ENCODE peak calls at places on chromosomes 3 and 15, in seven cellular contexts. Z is mammary epithelial cell, I is thoracic aorta, C is uterus, K is left lung, T is tibial nerve, L is endothelial cell of umbilical vein. J is an unnamed sample.

GRCh38 chr3:20773320-20773984 is 587.4 kb upstream of the SGO1 start:
- DNase-seq in Z (no peak), I (no peak), C (no peak), K (no peak), T (no peak), L (no peak), J (no peak)

GRCh38 chr3:180804871-180805430 is 107.5 kb upstream of the FXR1 start:
- DNase-seq in Z (peak), I (no peak), C (no peak), K (no peak), T (no peak), L (peak), J (no peak)

GRCh38 chr3:72152551-72153476 is 367.9 kb upstream of the PROK2 start:
- DNase-seq in Z (peak), I (peak), C (peak), K (peak), T (peak), L (peak), J (peak)

GRCh38 chr3:14144423-14145075 is 19.7 kb downstream of the TMEM43 start:
- DNase-seq in Z (peak), I (peak), C (peak), K (peak), T (peak), L (peak), J (peak)

GRCh38 chr3:24088782-24089181 is 143.7 kb downstream of the NR1D2 start:
- DNase-seq in Z (peak), I (no peak), C (no peak), K (no peak), T (no peak), L (no peak), J (no peak)

GRCh38 chr15:73286356-73286755 is 82.4 kb downstream of the HCN4 start:
- DNase-seq in Z (no peak), I (no peak), C (no peak), K (no peak), T (no peak), L (no peak), J (no peak)

GRCh38 chr15:35047528-35047927 is 37.6 kb downstream of the NANOGP8 start:
- DNase-seq in Z (no peak), I (no peak), C (no peak), K (no peak), T (no peak), L (no peak), J (no peak)

GRCh38 chr15:79978694-79979519 is 7.9 kb upstream of the BCL2A1 start:
- DNase-seq in Z (peak), I (no peak), C (no peak), K (peak), T (no peak), L (no peak), J (no peak)

GRCh38 chr3:144344925-144345548 is 373.4 kb downstream of the DIPK2A start:
- DNase-seq in Z (no peak), I (no peak), C (no peak), K (no peak), T (no peak), L (no peak), J (no peak)

GRCh38 chr3:115100172-115100571 is 46.9 kb downstream of the ZBTB20 start:
- DNase-seq in Z (peak), I (no peak), C (no peak), K (no peak), T (no peak), L (peak), J (no peak)

GRCh38 chr3:121786485-121786884 is 36.9 kb upstream of the GOLGB1 start:
- DNase-seq in Z (no peak), I (no peak), C (no peak), K (no peak), T (no peak), L (peak), J (no peak)

GRCh38 chr3:105846809-105847208 is 22.0 kb downstream of the CBLB start:
- DNase-seq in Z (no peak), I (no peak), C (no peak), K (no peak), T (no peak), L (no peak), J (no peak)

GRCh38 chr3:141489184-141489583 is 2.4 kb downstream of the RASA2 start:
- DNase-seq in Z (no peak), I (no peak), C (no peak), K (no peak), T (no peak), L (no peak), J (no peak)

GRCh38 chr3:143847787-143848631 is at the start of gene SLC9A9:
- DNase-seq in Z (peak), I (no peak), C (peak), K (peak), T (no peak), L (peak), J (no peak)

GRCh38 chr3:128496019-128496601 is 3.1 kb upstream of the GATA2 start:
- DNase-seq in Z (no peak), I (no peak), C (no peak), K (no peak), T (no peak), L (no peak), J (no peak)

GRCh38 chr3:120652281-120652680 is 29.8 kb downstream of the HGD start:
- DNase-seq in Z (no peak), I (no peak), C (no peak), K (no peak), T (no peak), L (no peak), J (no peak)

GRCh38 chr3:175129126-175129525 is 270.0 kb downstream of the NAALADL2 start:
- DNase-seq in Z (peak), I (no peak), C (no peak), K (no peak), T (no peak), L (no peak), J (no peak)

GRCh38 chr15:78056714-78057269 is 20.7 kb downstream of the TBC1D2B start:
- DNase-seq in Z (peak), I (no peak), C (no peak), K (no peak), T (no peak), L (peak), J (peak)

GRCh38 chr3:187101184-187102072 is 37.9 kb downstream of the RPL39L start:
- DNase-seq in Z (peak), I (peak), C (peak), K (peak), T (peak), L (peak), J (peak)

GRCh38 chr3:187713504-187713903 is 11.1 kb upstream of the RTP2 start:
- DNase-seq in Z (peak), I (no peak), C (no peak), K (no peak), T (no peak), L (peak), J (no peak)

GRCh38 chr15:95277266-95277665 is 1045.9 kb downstream of the MCTP2 start:
- DNase-seq in Z (no peak), I (no peak), C (no peak), K (no peak), T (no peak), L (no peak), J (no peak)

GRCh38 chr15:85048430-85048829 is 66.8 kb downstream of the PDE8A start:
- DNase-seq in Z (no peak), I (no peak), C (no peak), K (no peak), T (no peak), L (peak), J (no peak)

GRCh38 chr3:51966941-51967383 is 292 bp downstream of the PCBP4 start:
- DNase-seq in Z (no peak), I (no peak), C (no peak), K (no peak), T (no peak), L (no peak), J (no peak)

GRCh38 chr3:42264399-42265058 is 1.5 kb downstream of the CCK start:
- DNase-seq in Z (no peak), I (no peak), C (no peak), K (peak), T (no peak), L (no peak), J (peak)

GRCh38 chr3:160577551-160578195 is 12.3 kb upstream of the KPNA4 start:
- DNase-seq in Z (peak), I (no peak), C (no peak), K (no peak), T (no peak), L (peak), J (no peak)

GRCh38 chr15:90906181-90906849 is 3.2 kb downstream of the MAN2A2 start:
- DNase-seq in Z (no peak), I (no peak), C (no peak), K (no peak), T (no peak), L (no peak), J (no peak)

GRCh38 chr15:52289629-52290081 is 5.9 kb downstream of the MYO5C start:
- DNase-seq in Z (no peak), I (no peak), C (no peak), K (peak), T (no peak), L (no peak), J (no peak)

GRCh38 chr3:136070334-136070733 is 104.8 kb downstream of the PPP2R3A start:
- DNase-seq in Z (peak), I (no peak), C (no peak), K (no peak), T (no peak), L (no peak), J (no peak)

GRCh38 chr3:109188726-109189125 is 52.2 kb downstream of the C3orf85 start:
- DNase-seq in Z (no peak), I (no peak), C (no peak), K (no peak), T (no peak), L (no peak), J (no peak)

GRCh38 chr15:80379671-80380070 is 24.5 kb upstream of the ARNT2 start:
- DNase-seq in Z (no peak), I (no peak), C (no peak), K (no peak), T (no peak), L (no peak), J (no peak)

GRCh38 chr15:93047621-93048425 is 41.2 kb downstream of the RGMA start:
- DNase-seq in Z (no peak), I (no peak), C (no peak), K (no peak), T (no peak), L (no peak), J (no peak)

GRCh38 chr15:39580630-39581500 is at the start of gene THBS1:
- DNase-seq in Z (peak), I (peak), C (peak), K (peak), T (peak), L (peak), J (peak)

GRCh38 chr15:62352817-62353216 is 187.7 kb upstream of the C2CD4B start:
- DNase-seq in Z (no peak), I (no peak), C (no peak), K (no peak), T (no peak), L (no peak), J (no peak)

GRCh38 chr15:73046073-73046472 is 6.2 kb upstream of the NEO1 start:
- DNase-seq in Z (no peak), I (no peak), C (no peak), K (no peak), T (no peak), L (no peak), J (no peak)

GRCh38 chr3:140292684-140293083 is 357.7 kb downstream of the CLSTN2 start:
- DNase-seq in Z (peak), I (no peak), C (peak), K (peak), T (peak), L (no peak), J (no peak)

GRCh38 chr15:72992733-72993321 is 59.4 kb upstream of the NEO1 start:
- DNase-seq in Z (no peak), I (no peak), C (no peak), K (no peak), T (no peak), L (no peak), J (no peak)

GRCh38 chr3:86056962-86057361 is 934.0 kb downstream of the VGLL3 start:
- DNase-seq in Z (no peak), I (no peak), C (no peak), K (no peak), T (no peak), L (no peak), J (no peak)

GRCh38 chr3:25831578-25831977 is 41.7 kb downstream of the OXSM start:
- DNase-seq in Z (peak), I (no peak), C (no peak), K (no peak), T (no peak), L (peak), J (no peak)

GRCh38 chr3:102745881-102746280 is 311.1 kb downstream of the ZPLD1 start:
- DNase-seq in Z (no peak), I (no peak), C (no peak), K (no peak), T (no peak), L (no peak), J (no peak)

DNA sequence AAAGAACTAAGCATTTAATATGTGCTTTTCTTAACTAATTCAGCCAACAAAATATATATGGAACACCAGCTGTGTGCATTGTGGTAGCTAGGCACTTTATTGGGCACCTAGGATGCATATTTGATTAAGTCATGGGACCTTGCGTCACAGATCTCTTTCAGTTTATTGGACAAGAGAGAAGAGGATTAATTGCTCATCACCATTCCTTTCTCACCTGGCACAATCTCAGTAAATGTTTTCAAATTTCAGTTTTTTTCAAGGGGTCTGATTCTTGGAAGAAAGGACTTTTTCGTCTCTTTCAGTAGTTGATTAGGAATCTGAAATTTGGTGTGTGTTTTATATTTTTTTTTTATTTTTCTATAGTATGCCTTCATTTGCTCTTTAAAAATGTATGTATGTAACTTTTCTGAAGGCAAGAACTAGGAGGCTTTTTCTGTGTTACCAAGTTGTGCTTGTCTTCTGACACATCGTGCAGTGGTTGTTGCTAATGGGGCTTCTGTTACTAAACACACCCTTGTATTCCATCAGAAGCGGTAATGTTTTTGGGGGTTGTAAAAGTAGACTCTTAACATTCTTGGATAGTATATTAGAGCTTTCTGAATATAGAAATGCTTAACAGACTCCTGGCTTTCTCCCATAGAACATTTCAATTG is 2.2 kb downstream of the TIPARP start:
- DNase-seq in Z (peak), I (no peak), C (no peak), K (no peak), T (no peak), L (no peak), J (no peak)
- H3K27ac ChIP-seq in Z (peak), I (no peak), C (peak), K (peak), T (peak), L (peak), J (no peak)

GRCh38 chr3:47588587-47588986 is 9.9 kb upstream of the CSPG5 start:
- DNase-seq in Z (no peak), I (no peak), C (no peak), K (no peak), T (no peak), L (no peak), J (no peak)
- TF ChIP-seq CTCF in Z (no peak), I (no peak), C (no peak), K (no peak), T (no peak), L (no peak), J (no peak)

GRCh38 chr15:58360421-58361090 is 71.2 kb upstream of the LIPC start:
- DNase-seq in Z (no peak), I (no peak), C (no peak), K (no peak), T (no peak), L (no peak), J (no peak)
- H3K4me3 ChIP-seq in Z (no peak), I (no peak), C (no peak), K (no peak), T (no peak), L (no peak), J (no peak)

GRCh38 chr15:70507772-70508351 is 255.5 kb downstream of the UACA start:
- DNase-seq in Z (peak), I (no peak), C (no peak), K (peak), T (no peak), L (peak), J (no peak)
- H3K27ac ChIP-seq in Z (no peak), I (no peak), C (no peak), K (peak), T (no peak), L (no peak), J (no peak)

GRCh38 chr3:78990164-78990563 is 777.6 kb downstream of the ROBO1 start:
- DNase-seq in Z (no peak), I (no peak), C (no peak), K (no peak), T (no peak), L (no peak), J (no peak)

GRCh38 chr3:78986702-78987101 is 781.1 kb downstream of the ROBO1 start:
- DNase-seq in Z (no peak), I (no peak), C (no peak), K (no peak), T (no peak), L (no peak), J (no peak)

GRCh38 chr3:78992400-78992799 is 775.4 kb downstream of the ROBO1 start:
- DNase-seq in Z (no peak), I (no peak), C (no peak), K (no peak), T (no peak), L (no peak), J (no peak)

GRCh38 chr3:78991656-78992055 is 776.1 kb downstream of the ROBO1 start:
- DNase-seq in Z (no peak), I (no peak), C (no peak), K (no peak), T (no peak), L (no peak), J (no peak)

GRCh38 chr3:78988324-78988723 is 779.5 kb downstream of the ROBO1 start:
- DNase-seq in Z (no peak), I (no peak), C (no peak), K (no peak), T (no peak), L (peak), J (no peak)
- TF ChIP-seq CTCF in Z (peak), I (no peak), C (no peak), K (no peak), T (no peak), L (no peak), J (no peak)